ENCODE peak calls at places on chromosomes 5 and 9, in five cellular contexts. S, E, Q, C and I are unnamed samples.

GRCh38 chr9:88536951-88537742 is 2.2 kb downstream of the NXNL2 start:
- DNase-seq in C (no peak), Q (no peak), S (peak), E (no peak), I (no peak)

GRCh38 chr5:103706939-103707682 is 144.5 kb upstream of the NUDT12 start:
- DNase-seq in E (no peak), S (no peak), C (no peak), Q (no peak), I (no peak)

GRCh38 chr5:124617787-124618186 is 128.7 kb downstream of the ZNF608 start:
- DNase-seq in E (no peak), S (no peak), Q (no peak), C (no peak), I (no peak)

GRCh38 chr5:128412145-128412930 is 125.7 kb downstream of the FBN2 start:
- DNase-seq in C (no peak), Q (no peak), S (no peak), E (no peak), I (no peak)

GRCh38 chr9:137167113-137167751 is 2.6 kb downstream of the LRRC26 start:
- DNase-seq in Q (no peak), E (no peak), S (no peak), C (no peak), I (no peak)

GRCh38 chr5:43113546-43113945 is 7.2 kb upstream of the ZNF131 start:
- DNase-seq in Q (no peak), S (no peak), E (no peak), C (no peak), I (no peak)

GRCh38 chr5:135190345-135191083 is 156.5 kb upstream of the PITX1 start:
- DNase-seq in S (no peak), E (no peak), C (no peak), Q (no peak), I (peak)

GRCh38 chr5:39948867-39949468 is 524.2 kb upstream of the DAB2 start:
- DNase-seq in C (no peak), E (no peak), S (no peak), Q (peak), I (peak)

GRCh38 chr5:122500245-122501086 is 188.4 kb downstream of the SNCAIP start:
- DNase-seq in S (peak), E (no peak), Q (peak), C (no peak), I (peak)

GRCh38 chr9:87054999-87055686 is 107.8 kb upstream of the GAS1 start:
- DNase-seq in E (no peak), Q (no peak), C (no peak), S (no peak), I (no peak)

GRCh38 chr5:61052870-61053269 is 107.9 kb downstream of the NDUFAF2 start:
- DNase-seq in C (no peak), Q (no peak), E (no peak), S (no peak), I (no peak)

GRCh38 chr5:150492621-150493020 is 15.3 kb upstream of the NDST1 start:
- DNase-seq in Q (no peak), E (no peak), C (peak), S (no peak), I (no peak)

GRCh38 chr5:9622891-9623547 is 7.1 kb downstream of the TAS2R1 start:
- DNase-seq in Q (no peak), S (no peak), C (no peak), E (no peak), I (no peak)

GRCh38 chr5:79853676-79854418 is 137.2 kb downstream of the MTX3 start:
- DNase-seq in S (no peak), Q (no peak), C (no peak), E (no peak), I (no peak)

GRCh38 chr9:88694625-88695024 is 159.6 kb downstream of the NXNL2 start:
- DNase-seq in C (no peak), Q (no peak), S (no peak), E (no peak), I (no peak)

GRCh38 chr9:22244141-22245011 is 202.2 kb upstream of the DMRTA1 start:
- DNase-seq in C (peak), S (no peak), E (no peak), Q (no peak), I (peak)

GRCh38 chr9:88018101-88018500 is 43.8 kb upstream of the CDK20 start:
- DNase-seq in S (no peak), C (no peak), Q (no peak), E (no peak), I (no peak)

GRCh38 chr5:10891193-10891592 is 130.2 kb upstream of the DAP start:
- DNase-seq in C (no peak), Q (no peak), E (no peak), S (no peak), I (no peak)

GRCh38 chr9:136437430-136437829 is 2.2 kb downstream of the INPP5E start:
- DNase-seq in Q (no peak), E (no peak), C (no peak), S (no peak), I (no peak)

GRCh38 chr5:146940295-146940694 is 61.7 kb upstream of the PPP2R2B start:
- DNase-seq in S (no peak), E (no peak), Q (no peak), C (no peak), I (no peak)

GRCh38 chr9:8856686-8857329 is 1057.2 kb upstream of the DMAC1 start:
- DNase-seq in Q (no peak), E (no peak), C (no peak), S (no peak), I (peak)

GRCh38 chr9:99694393-99694792 is 127.3 kb upstream of the NR4A3 start:
- DNase-seq in E (no peak), Q (no peak), S (no peak), C (no peak), I (no peak)

GRCh38 chr9:127360829-127361228 is 36.1 kb upstream of the SLC2A8 start:
- DNase-seq in S (peak), Q (no peak), C (no peak), E (no peak), I (peak)

GRCh38 chr5:143836161-143836725 is 24.3 kb downstream of the HMHB1 start:
- DNase-seq in Q (no peak), E (no peak), S (no peak), C (no peak), I (no peak)

GRCh38 chr9:87336914-87337333 is 160.7 kb upstream of the DAPK1 start:
- DNase-seq in E (no peak), S (no peak), Q (no peak), C (no peak), I (no peak)

GRCh38 chr5:68047035-68047434 is 168.5 kb upstream of the PIK3R1 start:
- DNase-seq in S (no peak), Q (no peak), E (no peak), C (no peak), I (no peak)

GRCh38 chr9:12797037-12797436 is 22.2 kb downstream of the LURAP1L start:
- DNase-seq in Q (no peak), S (no peak), E (no peak), C (no peak), I (no peak)

GRCh38 chr9:32989651-32990050 is 11.8 kb downstream of the APTX start:
- DNase-seq in E (no peak), Q (no peak), S (no peak), C (no peak), I (no peak)

DNA sequence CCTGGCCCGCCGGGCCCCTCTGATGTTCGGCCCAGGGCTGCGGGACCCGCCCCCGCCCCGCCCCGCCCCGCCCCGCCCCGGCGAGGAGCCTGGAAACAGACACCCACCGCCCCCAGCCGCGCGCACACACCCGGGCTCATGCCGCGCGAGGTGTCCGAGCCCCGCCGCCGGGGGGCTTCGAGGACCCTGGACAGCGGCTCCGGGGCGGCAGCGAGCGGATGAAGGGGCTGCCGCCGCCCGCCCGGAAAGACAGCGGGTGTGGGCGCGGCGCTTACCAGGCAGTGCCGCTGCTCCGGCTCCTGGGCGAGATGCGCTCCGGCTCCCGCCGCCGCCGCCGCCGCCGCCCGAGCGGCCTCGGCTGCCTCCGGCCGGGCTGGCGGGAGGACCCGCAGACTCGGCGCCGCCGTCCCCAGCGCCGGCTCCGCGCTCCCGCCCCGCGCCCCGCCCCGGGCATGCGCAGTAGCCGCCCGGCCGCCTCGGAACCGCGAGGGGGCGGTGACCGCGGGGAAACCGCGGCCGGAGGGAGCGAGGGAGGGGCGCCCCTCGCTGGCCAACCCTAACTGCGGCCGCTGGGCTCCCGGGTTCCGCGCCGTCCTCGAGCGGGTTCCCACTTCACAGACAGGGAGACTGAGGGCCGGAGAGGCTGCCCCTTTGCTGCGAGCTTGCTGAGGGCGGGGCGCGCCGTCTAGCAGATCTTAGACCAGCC is at the start of gene GPRIN1:
- DNase-seq in S (no peak), E (no peak), C (peak), Q (no peak), I (peak)
- TF ChIP-seq CTCF in S (peak), E (peak), C (peak), Q (no peak), I (no peak)

DNA sequence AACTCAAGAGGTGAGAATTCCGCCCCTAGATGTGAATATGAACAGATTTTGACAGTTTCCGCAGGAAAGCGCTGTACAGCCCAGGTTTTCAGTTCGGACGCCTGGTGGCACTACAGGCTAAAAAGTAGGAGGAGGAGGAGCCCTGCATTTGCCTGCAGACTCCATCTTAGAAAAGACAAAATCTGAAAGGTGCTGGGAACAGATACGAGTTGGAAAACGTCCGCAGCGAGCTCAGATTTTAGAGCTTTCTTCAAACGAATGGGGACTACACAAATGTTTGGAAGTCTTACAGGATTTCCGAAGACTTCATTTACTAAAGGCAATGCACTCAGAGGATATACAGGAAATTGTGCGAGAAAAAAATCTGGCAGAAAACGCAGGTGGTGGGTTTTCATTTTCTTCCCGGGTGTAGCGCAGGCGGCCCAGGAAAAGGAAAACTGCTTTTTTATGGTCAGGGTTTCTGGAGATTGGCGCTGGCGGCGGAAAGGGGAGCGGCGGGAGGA is 9.9 kb upstream of the PCDHB2 start:
- DNase-seq in C (no peak), S (peak), Q (no peak), E (no peak), I (peak)
- TF ChIP-seq CTCF in C (peak), S (peak), Q (peak), E (peak), I (peak)

GRCh38 chr5:37554938-37555337 is 175.8 kb downstream of the WDR70 start:
- DNase-seq in Q (no peak), C (no peak), E (no peak), S (no peak), I (no peak)
- TF ChIP-seq CTCF in Q (no peak), C (no peak), E (no peak), S (no peak), I (peak)

GRCh38 chr5:53478411-53479044 is 1.9 kb upstream of the FST start:
- DNase-seq in C (peak), E (no peak), Q (no peak), S (peak), I (peak)
- TF ChIP-seq CTCF in C (peak), E (peak), Q (peak), S (peak), I (peak)

DNA sequence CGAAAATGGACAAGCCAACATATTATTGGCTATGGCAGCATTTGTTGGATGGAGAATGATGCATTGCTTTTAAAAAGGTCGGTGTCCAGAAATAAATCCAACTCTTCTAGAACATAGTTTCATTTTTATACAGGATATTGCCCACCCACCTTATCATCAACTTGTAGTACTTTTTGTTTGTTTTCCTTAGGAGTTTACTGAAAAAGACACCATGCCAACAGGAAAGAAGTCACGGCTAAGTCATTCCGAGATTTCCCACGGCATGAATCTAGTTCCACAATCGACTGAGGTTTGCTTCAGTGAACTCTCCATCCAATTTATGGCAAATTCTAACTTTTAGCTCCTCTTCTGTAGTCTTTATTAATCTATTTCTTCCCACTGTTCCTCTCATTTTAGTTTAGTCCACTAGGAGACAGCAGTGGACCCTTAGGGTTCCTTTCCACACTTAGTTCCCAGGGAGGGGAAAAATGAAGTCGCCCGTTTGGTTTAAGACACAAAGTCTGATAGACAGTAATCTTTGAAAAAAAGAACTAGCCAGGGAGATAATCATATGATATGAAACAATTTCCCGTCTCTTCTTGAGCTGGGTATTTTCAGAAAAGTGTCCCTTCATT is 237.5 kb downstream of the AP3B1 start:
- DNase-seq in C (no peak), E (no peak), S (no peak), Q (no peak), I (no peak)
- TF ChIP-seq CTCF in C (no peak), E (no peak), S (no peak), Q (no peak), I (peak)